ENCODE peak calls at places on chromosomes 2 and 18, in seven cellular contexts. F, C, D, M, U, E and K are unnamed samples.

GRCh38 chr2:95297088-95297487 is at the start of gene KCNIP3:
- DNase-seq in U (no peak), D (no peak), M (peak), F (no peak), C (no peak), E (peak), K (peak)

GRCh38 chr2:101354420-101354819 is 32.9 kb downstream of the CREG2 start:
- DNase-seq in U (no peak), E (no peak), F (no peak), M (no peak), D (no peak), C (no peak), K (no peak)

GRCh38 chr18:55863876-55864275 is 275.9 kb upstream of the TCF4 start:
- DNase-seq in U (no peak), F (no peak), M (no peak), C (peak), D (no peak), E (no peak), K (no peak)

GRCh38 chr2:145635706-145636427 is 1115.9 kb upstream of the ZEB2 start:
- DNase-seq in D (no peak), U (no peak), F (no peak), M (no peak), E (no peak), C (no peak), K (no peak)

GRCh38 chr2:98912221-98912851 is 23.7 kb downstream of the CRACDL start:
- DNase-seq in C (peak), M (no peak), D (no peak), F (no peak), E (peak), U (peak), K (peak)

GRCh38 chr18:45951021-45951714 is 16.0 kb downstream of the EPG5 start:
- DNase-seq in D (no peak), C (peak), M (peak), E (no peak), F (peak), U (no peak), K (peak)

GRCh38 chr2:227130636-227131035 is 33.4 kb downstream of the COL4A4 start:
- DNase-seq in E (no peak), C (no peak), M (no peak), D (no peak), F (no peak), U (no peak), K (no peak)

GRCh38 chr2:199589303-199589702 is 131.6 kb upstream of the SATB2 start:
- DNase-seq in D (no peak), F (no peak), E (no peak), M (no peak), C (no peak), U (no peak), K (no peak)

GRCh38 chr18:61854578-61854977 is 38.2 kb downstream of the RNF152 start:
- DNase-seq in D (no peak), U (no peak), E (no peak), M (no peak), F (no peak), C (peak), K (no peak)

GRCh38 chr2:19409001-19409400 is 50.6 kb upstream of the OSR1 start:
- DNase-seq in E (no peak), M (no peak), U (no peak), D (no peak), C (peak), F (no peak), K (no peak)

GRCh38 chr2:189854956-189855355 is 70.7 kb downstream of the PMS1 start:
- DNase-seq in M (no peak), D (no peak), F (no peak), E (no peak), U (no peak), C (peak), K (no peak)

GRCh38 chr2:233124449-233125080 is 64.4 kb downstream of the INPP5D start:
- DNase-seq in U (no peak), M (no peak), C (no peak), D (no peak), F (no peak), E (peak), K (no peak)

GRCh38 chr2:37472959-37473358 is 128.5 kb downstream of the QPCT start:
- DNase-seq in F (peak), E (no peak), U (no peak), C (peak), D (no peak), M (peak), K (peak)

DNA sequence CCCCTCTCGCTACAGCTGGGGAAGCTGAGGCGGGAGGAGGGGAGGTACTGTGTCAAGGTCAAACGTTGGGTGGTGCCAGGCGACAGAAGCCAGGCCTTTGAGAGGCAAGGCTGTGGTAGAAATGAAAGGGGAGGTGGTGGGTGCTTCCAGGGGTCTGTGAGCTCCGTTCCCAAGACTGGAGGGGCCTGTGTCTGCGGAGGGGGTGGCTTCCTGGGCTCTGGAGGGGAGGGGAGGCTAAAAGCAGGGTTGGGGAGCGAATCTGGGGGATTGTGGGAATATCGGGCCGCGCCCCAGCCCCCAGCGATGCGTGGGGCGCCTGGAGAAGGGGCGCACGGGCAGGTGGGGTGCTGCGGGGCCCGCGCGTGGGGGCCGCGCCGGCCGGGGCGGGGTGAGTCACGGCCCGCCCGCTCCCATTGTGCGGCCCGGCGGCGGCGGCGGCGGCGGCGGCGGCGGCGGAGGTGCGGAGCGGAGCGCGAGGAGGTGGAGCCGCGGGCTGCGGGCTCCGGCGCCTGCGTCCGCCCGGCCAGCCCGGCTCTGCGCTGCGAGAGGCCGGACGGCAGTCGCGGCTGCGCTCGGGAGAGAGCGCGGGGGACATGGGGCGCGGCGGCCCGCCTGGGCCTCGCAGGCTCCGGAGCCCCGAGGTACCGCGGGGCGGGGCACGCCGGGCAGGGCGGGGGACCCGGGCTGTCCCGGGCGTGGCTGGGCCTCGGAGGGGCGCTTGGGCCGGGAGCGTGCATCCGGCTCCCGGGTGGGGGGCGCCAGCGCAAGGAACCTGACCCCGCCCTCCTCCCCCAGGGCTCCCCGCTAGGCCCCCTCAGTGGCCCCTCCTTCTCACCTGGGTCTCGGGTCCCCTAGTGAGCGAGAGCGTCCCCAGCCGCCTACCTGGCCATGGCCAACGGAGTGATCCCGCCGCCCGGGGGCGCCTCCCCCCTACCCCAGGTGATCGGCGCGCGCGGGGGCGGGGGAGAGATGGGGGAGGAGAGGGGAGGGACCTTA is at the start of gene SLC4A3:
- DNase-seq in F (no peak), D (no peak), M (peak), C (peak), E (no peak), U (peak), K (peak)
- H3K4me3 ChIP-seq in F (peak), D (no peak), M (peak), C (peak), E (peak), U (peak), K (peak)

DNA sequence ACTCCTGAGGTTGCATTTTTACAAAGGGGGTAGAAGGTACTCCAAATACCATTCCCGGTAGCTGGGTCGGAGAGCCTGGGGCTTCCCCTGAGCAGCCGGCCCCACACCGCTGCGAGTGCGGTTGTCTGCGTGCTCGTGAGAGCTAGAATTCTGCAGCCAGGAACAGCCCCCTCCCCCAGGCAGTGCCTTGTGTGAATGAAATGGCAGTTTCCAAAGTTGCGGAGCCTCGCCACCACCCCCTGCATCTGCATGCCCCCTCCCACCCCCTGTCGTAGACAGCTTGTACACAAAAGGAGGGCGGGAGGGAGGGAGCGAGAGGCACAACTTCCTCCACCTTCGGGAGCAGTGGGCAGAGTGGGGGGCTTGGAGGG is 1.1 kb downstream of the MYCN start:
- DNase-seq in F (no peak), M (peak), U (peak), D (no peak), C (no peak), E (peak), K (no peak)
- H3K4me3 ChIP-seq in F (peak), M (peak), U (peak), D (peak), C (no peak), E (peak), K (peak)

GRCh38 chr2:66577331-66578041 is 142.6 kb downstream of the MEIS1 start:
- DNase-seq in E (no peak), D (no peak), F (no peak), M (peak), C (peak), U (peak), K (no peak)
- H3K4me3 ChIP-seq in E (peak), D (no peak), F (peak), M (peak), C (peak), U (peak), K (peak)

DNA sequence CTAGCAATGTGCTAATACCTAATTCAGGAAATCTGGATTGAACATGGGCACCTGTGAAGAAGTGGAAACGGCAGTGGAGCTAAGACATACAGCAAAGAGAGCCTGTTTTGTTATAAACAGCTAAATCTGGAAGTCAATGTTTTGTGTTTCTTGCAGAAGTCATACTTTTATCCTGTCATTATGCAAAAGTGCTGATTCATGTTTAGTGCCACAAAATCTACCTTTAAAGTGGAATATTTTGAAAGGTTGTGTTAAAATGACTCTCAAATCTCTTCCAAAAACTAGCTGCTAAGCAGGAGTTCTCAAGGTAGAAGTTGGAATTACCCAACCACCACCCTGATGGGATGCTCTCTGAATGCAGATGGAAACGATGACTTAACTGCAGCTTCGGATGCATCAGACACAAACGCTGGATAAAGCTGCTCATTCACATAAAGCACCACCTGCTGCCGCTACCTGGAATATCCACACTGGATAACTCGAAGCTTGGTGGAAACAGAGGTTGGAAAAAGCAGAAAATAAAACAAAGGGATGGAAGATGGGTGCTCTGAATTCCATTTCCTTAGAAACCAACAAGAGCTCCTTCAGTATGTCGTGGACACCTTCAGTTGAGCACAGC is 132.6 kb upstream of the ZNF236 start:
- DNase-seq in C (no peak), D (no peak), U (no peak), E (no peak), M (peak), F (no peak), K (no peak)
- H3K4me3 ChIP-seq in C (no peak), D (no peak), U (no peak), E (no peak), M (no peak), F (no peak), K (no peak)

DNA sequence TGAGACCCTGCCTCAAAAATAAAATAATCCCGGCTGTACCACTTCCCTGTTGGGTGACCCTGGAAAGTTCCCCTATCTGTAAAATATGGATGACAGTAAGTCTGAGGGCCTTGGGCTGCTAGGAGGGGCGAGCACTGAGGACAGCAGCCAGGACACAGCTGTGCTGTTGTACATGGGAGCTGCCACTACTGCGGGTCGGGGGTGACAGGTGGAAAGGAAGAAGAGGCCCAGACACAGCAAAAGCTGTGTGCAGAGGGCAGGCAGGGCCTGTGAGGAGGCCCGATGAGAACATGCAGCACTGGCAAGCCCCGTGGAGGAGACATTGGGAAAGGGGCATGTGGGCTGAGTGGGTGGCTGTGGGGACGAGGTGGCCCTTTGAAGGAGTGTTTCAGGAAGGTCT is 28.8 kb upstream of the SEMA4C start:
- DNase-seq in C (no peak), U (no peak), M (no peak), E (no peak), D (no peak), F (no peak), K (no peak)
- H3K4me3 ChIP-seq in C (no peak), U (no peak), M (no peak), E (no peak), D (no peak), F (no peak), K (no peak)